ENCODE peak calls at places on chromosomes 7 and 10, in five cellular contexts. One of them, this sample, is unnamed.

GRCh38 chr7:106781007-106781406 is 84.1 kb upstream of the PIK3CG start:
- DNase-seq in right lobe of liver: no peak
- DNase-seq in cardiac muscle cell: peak
- DNase-seq in neural progenitor cell: no peak
- DNase-seq in naive thymus-derived CD4-positive, alpha-beta T cell: no peak
- DNase-seq in this sample: no peak

GRCh38 chr7:138948403-138948802 is 32.8 kb downstream of the KIAA1549 start:
- DNase-seq in right lobe of liver: no peak
- DNase-seq in cardiac muscle cell: no peak
- DNase-seq in neural progenitor cell: no peak
- DNase-seq in naive thymus-derived CD4-positive, alpha-beta T cell: no peak
- DNase-seq in this sample: no peak

GRCh38 chr10:9209105-9209798 is 1154.8 kb downstream of the GATA3 start:
- DNase-seq in right lobe of liver: peak
- DNase-seq in cardiac muscle cell: peak
- DNase-seq in neural progenitor cell: peak
- DNase-seq in naive thymus-derived CD4-positive, alpha-beta T cell: peak
- DNase-seq in this sample: peak

GRCh38 chr7:38312776-38313175 is 39.3 kb upstream of the TARP start:
- DNase-seq in right lobe of liver: no peak
- DNase-seq in cardiac muscle cell: peak
- DNase-seq in neural progenitor cell: no peak
- DNase-seq in naive thymus-derived CD4-positive, alpha-beta T cell: no peak
- DNase-seq in this sample: peak

GRCh38 chr7:14754631-14755030 is 147.9 kb downstream of the DGKB start:
- DNase-seq in right lobe of liver: no peak
- DNase-seq in cardiac muscle cell: peak
- DNase-seq in neural progenitor cell: no peak
- DNase-seq in naive thymus-derived CD4-positive, alpha-beta T cell: no peak
- DNase-seq in this sample: peak

GRCh38 chr7:133026210-133026859 is 55.6 kb downstream of the CHCHD3 start:
- DNase-seq in right lobe of liver: no peak
- DNase-seq in cardiac muscle cell: no peak
- DNase-seq in neural progenitor cell: no peak
- DNase-seq in naive thymus-derived CD4-positive, alpha-beta T cell: no peak
- DNase-seq in this sample: no peak

GRCh38 chr7:140059288-140060242 is 3.2 kb downstream of the PARP12 start:
- DNase-seq in right lobe of liver: no peak
- DNase-seq in cardiac muscle cell: peak
- DNase-seq in neural progenitor cell: no peak
- DNase-seq in naive thymus-derived CD4-positive, alpha-beta T cell: peak
- DNase-seq in this sample: peak

GRCh38 chr10:99784025-99784730 is 1.7 kb downstream of the ABCC2 start:
- DNase-seq in right lobe of liver: no peak
- DNase-seq in cardiac muscle cell: peak
- DNase-seq in neural progenitor cell: no peak
- DNase-seq in naive thymus-derived CD4-positive, alpha-beta T cell: no peak
- DNase-seq in this sample: peak

GRCh38 chr10:94103902-94104301 is 110.2 kb downstream of the PLCE1 start:
- DNase-seq in right lobe of liver: no peak
- DNase-seq in cardiac muscle cell: peak
- DNase-seq in neural progenitor cell: no peak
- DNase-seq in naive thymus-derived CD4-positive, alpha-beta T cell: no peak
- DNase-seq in this sample: no peak

GRCh38 chr7:152527610-152528032 is 91.8 kb upstream of the KMT2C start:
- DNase-seq in right lobe of liver: no peak
- DNase-seq in cardiac muscle cell: no peak
- DNase-seq in neural progenitor cell: no peak
- DNase-seq in naive thymus-derived CD4-positive, alpha-beta T cell: no peak
- DNase-seq in this sample: no peak

GRCh38 chr10:116470071-116470470 is 42.4 kb downstream of the PNLIPRP3 start:
- DNase-seq in right lobe of liver: no peak
- DNase-seq in cardiac muscle cell: no peak
- DNase-seq in neural progenitor cell: no peak
- DNase-seq in naive thymus-derived CD4-positive, alpha-beta T cell: no peak
- DNase-seq in this sample: no peak

GRCh38 chr7:100584046-100584676 is 1.8 kb downstream of the LRCH4 start:
- DNase-seq in right lobe of liver: no peak
- DNase-seq in cardiac muscle cell: peak
- DNase-seq in neural progenitor cell: peak
- DNase-seq in naive thymus-derived CD4-positive, alpha-beta T cell: no peak
- DNase-seq in this sample: no peak

GRCh38 chr7:15821484-15822122 is 135.1 kb upstream of the MEOX2 start:
- DNase-seq in right lobe of liver: no peak
- DNase-seq in cardiac muscle cell: peak
- DNase-seq in neural progenitor cell: no peak
- DNase-seq in naive thymus-derived CD4-positive, alpha-beta T cell: no peak
- DNase-seq in this sample: peak

GRCh38 chr10:73819513-73820093 is 8.2 kb upstream of the NDST2 start:
- DNase-seq in right lobe of liver: peak
- DNase-seq in cardiac muscle cell: peak
- DNase-seq in neural progenitor cell: no peak
- DNase-seq in naive thymus-derived CD4-positive, alpha-beta T cell: no peak
- DNase-seq in this sample: no peak

GRCh38 chr7:112550468-112551060 is 69.8 kb downstream of the LSMEM1 start:
- DNase-seq in right lobe of liver: no peak
- DNase-seq in cardiac muscle cell: peak
- DNase-seq in neural progenitor cell: peak
- DNase-seq in naive thymus-derived CD4-positive, alpha-beta T cell: peak
- DNase-seq in this sample: peak

GRCh38 chr7:137591444-137591843 is 247.9 kb upstream of the PTN start:
- DNase-seq in right lobe of liver: no peak
- DNase-seq in cardiac muscle cell: peak
- DNase-seq in neural progenitor cell: peak
- DNase-seq in naive thymus-derived CD4-positive, alpha-beta T cell: no peak
- DNase-seq in this sample: peak

GRCh38 chr10:72243822-72244437 is 27.9 kb upstream of the ASCC1 start:
- DNase-seq in right lobe of liver: no peak
- DNase-seq in cardiac muscle cell: peak
- DNase-seq in neural progenitor cell: no peak
- DNase-seq in naive thymus-derived CD4-positive, alpha-beta T cell: no peak
- DNase-seq in this sample: peak

GRCh38 chr10:61486251-61486650 is 33.1 kb upstream of the TMEM26 start:
- DNase-seq in right lobe of liver: no peak
- DNase-seq in cardiac muscle cell: no peak
- DNase-seq in neural progenitor cell: no peak
- DNase-seq in naive thymus-derived CD4-positive, alpha-beta T cell: no peak
- DNase-seq in this sample: no peak

GRCh38 chr7:41879113-41879385 is 176.2 kb upstream of the INHBA start:
- DNase-seq in right lobe of liver: no peak
- DNase-seq in cardiac muscle cell: peak
- DNase-seq in neural progenitor cell: no peak
- DNase-seq in naive thymus-derived CD4-positive, alpha-beta T cell: no peak
- DNase-seq in this sample: no peak

GRCh38 chr7:12322903-12323300 is 80.8 kb downstream of the VWDE start:
- DNase-seq in right lobe of liver: no peak
- DNase-seq in cardiac muscle cell: no peak
- DNase-seq in neural progenitor cell: no peak
- DNase-seq in naive thymus-derived CD4-positive, alpha-beta T cell: no peak
- DNase-seq in this sample: no peak

GRCh38 chr7:122407195-122407594 is 102.6 kb upstream of the FEZF1 start:
- DNase-seq in right lobe of liver: no peak
- DNase-seq in cardiac muscle cell: no peak
- DNase-seq in neural progenitor cell: no peak
- DNase-seq in naive thymus-derived CD4-positive, alpha-beta T cell: no peak
- DNase-seq in this sample: no peak

GRCh38 chr10:34760606-34761005 is 54.5 kb downstream of the PARD3 start:
- DNase-seq in right lobe of liver: no peak
- DNase-seq in cardiac muscle cell: no peak
- DNase-seq in neural progenitor cell: no peak
- DNase-seq in naive thymus-derived CD4-positive, alpha-beta T cell: no peak
- DNase-seq in this sample: no peak

GRCh38 chr10:29926649-29927048 is 132.7 kb downstream of the JCAD start:
- DNase-seq in right lobe of liver: peak
- DNase-seq in cardiac muscle cell: peak
- DNase-seq in neural progenitor cell: peak
- DNase-seq in naive thymus-derived CD4-positive, alpha-beta T cell: no peak
- DNase-seq in this sample: peak

GRCh38 chr7:388961-389701 is 99.2 kb downstream of the FOXL3 start:
- DNase-seq in right lobe of liver: peak
- DNase-seq in cardiac muscle cell: no peak
- DNase-seq in neural progenitor cell: no peak
- DNase-seq in naive thymus-derived CD4-positive, alpha-beta T cell: no peak
- DNase-seq in this sample: no peak

GRCh38 chr7:27364344-27364758 is 121.7 kb downstream of the EVX1 start:
- DNase-seq in right lobe of liver: peak
- DNase-seq in cardiac muscle cell: peak
- DNase-seq in neural progenitor cell: no peak
- DNase-seq in naive thymus-derived CD4-positive, alpha-beta T cell: no peak
- DNase-seq in this sample: no peak

GRCh38 chr7:106177295-106177690 is 65.2 kb upstream of the SYPL1 start:
- DNase-seq in right lobe of liver: no peak
- DNase-seq in cardiac muscle cell: no peak
- DNase-seq in neural progenitor cell: no peak
- DNase-seq in naive thymus-derived CD4-positive, alpha-beta T cell: no peak
- DNase-seq in this sample: no peak

GRCh38 chr7:28346972-28347371 is 65.3 kb upstream of the CREB5 start:
- DNase-seq in right lobe of liver: no peak
- DNase-seq in cardiac muscle cell: no peak
- DNase-seq in neural progenitor cell: no peak
- DNase-seq in naive thymus-derived CD4-positive, alpha-beta T cell: no peak
- DNase-seq in this sample: no peak

GRCh38 chr7:112897839-112898431 is 107.7 kb upstream of the TMEM168 start:
- DNase-seq in right lobe of liver: no peak
- DNase-seq in cardiac muscle cell: no peak
- DNase-seq in neural progenitor cell: no peak
- DNase-seq in naive thymus-derived CD4-positive, alpha-beta T cell: no peak
- DNase-seq in this sample: no peak

GRCh38 chr7:36747969-36748574 is 23.8 kb upstream of the AOAH start:
- DNase-seq in right lobe of liver: no peak
- DNase-seq in cardiac muscle cell: peak
- DNase-seq in neural progenitor cell: no peak
- DNase-seq in naive thymus-derived CD4-positive, alpha-beta T cell: no peak
- DNase-seq in this sample: no peak

GRCh38 chr7:2614646-2615330 is 17.0 kb upstream of the TTYH3 start:
- DNase-seq in right lobe of liver: no peak
- DNase-seq in cardiac muscle cell: no peak
- DNase-seq in neural progenitor cell: no peak
- DNase-seq in naive thymus-derived CD4-positive, alpha-beta T cell: no peak
- DNase-seq in this sample: no peak

GRCh38 chr10:338176-339037 is 203.2 kb downstream of the ZMYND11 start:
- DNase-seq in right lobe of liver: peak
- DNase-seq in cardiac muscle cell: no peak
- DNase-seq in neural progenitor cell: no peak
- DNase-seq in naive thymus-derived CD4-positive, alpha-beta T cell: no peak
- DNase-seq in this sample: no peak

GRCh38 chr10:121928528-121928884 is 675 bp upstream of the ATE1 start:
- DNase-seq in right lobe of liver: peak
- DNase-seq in cardiac muscle cell: no peak
- DNase-seq in neural progenitor cell: no peak
- DNase-seq in naive thymus-derived CD4-positive, alpha-beta T cell: no peak
- DNase-seq in this sample: no peak

GRCh38 chr10:32459072-32459703 is 13.2 kb downstream of the CCDC7 start:
- DNase-seq in right lobe of liver: no peak
- DNase-seq in cardiac muscle cell: no peak
- DNase-seq in neural progenitor cell: no peak
- DNase-seq in naive thymus-derived CD4-positive, alpha-beta T cell: peak
- DNase-seq in this sample: no peak
- H3K4me3 ChIP-seq in right lobe of liver: no peak
- H3K4me3 ChIP-seq in cardiac muscle cell: no peak
- H3K4me3 ChIP-seq in neural progenitor cell: no peak
- H3K4me3 ChIP-seq in naive thymus-derived CD4-positive, alpha-beta T cell: peak
- H3K4me3 ChIP-seq in this sample: no peak

GRCh38 chr7:129803546-129804081 is 149.1 kb downstream of the UBE2H start:
- DNase-seq in right lobe of liver: no peak
- DNase-seq in cardiac muscle cell: no peak
- DNase-seq in neural progenitor cell: no peak
- DNase-seq in naive thymus-derived CD4-positive, alpha-beta T cell: no peak
- DNase-seq in this sample: no peak

GRCh38 chr7:129799350-129799955 is 153.3 kb downstream of the UBE2H start:
- DNase-seq in right lobe of liver: no peak
- DNase-seq in cardiac muscle cell: no peak
- DNase-seq in neural progenitor cell: no peak
- DNase-seq in naive thymus-derived CD4-positive, alpha-beta T cell: no peak
- DNase-seq in this sample: no peak

GRCh38 chr7:129800901-129801300 is 151.9 kb downstream of the UBE2H start:
- DNase-seq in right lobe of liver: no peak
- DNase-seq in cardiac muscle cell: no peak
- DNase-seq in neural progenitor cell: no peak
- DNase-seq in naive thymus-derived CD4-positive, alpha-beta T cell: no peak
- DNase-seq in this sample: no peak

GRCh38 chr7:129804301-129805085 is 148.3 kb downstream of the UBE2H start:
- DNase-seq in right lobe of liver: no peak
- DNase-seq in cardiac muscle cell: no peak
- DNase-seq in neural progenitor cell: no peak
- DNase-seq in naive thymus-derived CD4-positive, alpha-beta T cell: no peak
- DNase-seq in this sample: no peak

DNA sequence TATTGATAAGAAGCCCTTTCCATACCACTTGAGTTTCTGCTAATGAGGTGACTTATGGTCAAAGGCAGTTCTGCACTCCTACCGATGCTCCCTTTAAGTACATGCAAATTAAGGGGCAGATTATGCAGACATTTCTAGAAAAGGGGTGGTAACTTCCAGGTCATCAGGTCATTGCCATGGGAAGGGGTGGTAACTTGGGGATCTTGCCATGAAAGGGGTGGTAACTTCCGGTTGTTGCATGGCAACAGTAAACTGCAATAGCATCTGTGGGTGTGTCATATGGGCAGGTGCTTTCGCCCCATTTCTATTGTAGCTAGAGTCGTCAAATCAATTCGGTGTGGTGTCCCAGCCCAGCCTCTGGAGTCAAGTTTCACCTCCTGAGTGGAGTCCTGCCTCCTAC is 150.9 kb downstream of the UBE2H start:
- DNase-seq in right lobe of liver: no peak
- DNase-seq in cardiac muscle cell: no peak
- DNase-seq in neural progenitor cell: no peak
- DNase-seq in naive thymus-derived CD4-positive, alpha-beta T cell: no peak
- DNase-seq in this sample: no peak
- H3K27ac ChIP-seq in right lobe of liver: no peak
- H3K27ac ChIP-seq in cardiac muscle cell: no peak
- H3K27ac ChIP-seq in neural progenitor cell: no peak
- H3K27ac ChIP-seq in naive thymus-derived CD4-positive, alpha-beta T cell: no peak
- H3K27ac ChIP-seq in this sample: no peak

GRCh38 chr7:130904792-130905191 is 170.8 kb upstream of the KLF14 start:
- DNase-seq in right lobe of liver: peak
- DNase-seq in cardiac muscle cell: no peak
- DNase-seq in neural progenitor cell: no peak
- DNase-seq in naive thymus-derived CD4-positive, alpha-beta T cell: no peak
- DNase-seq in this sample: no peak
- H3K4me3 ChIP-seq in right lobe of liver: no peak
- H3K4me3 ChIP-seq in cardiac muscle cell: no peak
- H3K4me3 ChIP-seq in neural progenitor cell: no peak
- H3K4me3 ChIP-seq in naive thymus-derived CD4-positive, alpha-beta T cell: no peak
- H3K4me3 ChIP-seq in this sample: peak

GRCh38 chr7:7857143-7857583 is 111.4 kb upstream of the GLCCI1 start:
- DNase-seq in right lobe of liver: no peak
- DNase-seq in cardiac muscle cell: no peak
- DNase-seq in neural progenitor cell: no peak
- DNase-seq in naive thymus-derived CD4-positive, alpha-beta T cell: no peak
- DNase-seq in this sample: peak
- H3K27ac ChIP-seq in right lobe of liver: no peak
- H3K27ac ChIP-seq in cardiac muscle cell: no peak
- H3K27ac ChIP-seq in neural progenitor cell: no peak
- H3K27ac ChIP-seq in naive thymus-derived CD4-positive, alpha-beta T cell: no peak
- H3K27ac ChIP-seq in this sample: no peak

GRCh38 chr7:104415700-104416099 is 87.3 kb downstream of the LHFPL3 start:
- DNase-seq in right lobe of liver: no peak
- DNase-seq in cardiac muscle cell: no peak
- DNase-seq in neural progenitor cell: no peak
- DNase-seq in naive thymus-derived CD4-positive, alpha-beta T cell: no peak
- DNase-seq in this sample: no peak

GRCh38 chr7:104416866-104417393 is 88.5 kb downstream of the LHFPL3 start:
- DNase-seq in right lobe of liver: no peak
- DNase-seq in cardiac muscle cell: no peak
- DNase-seq in neural progenitor cell: no peak
- DNase-seq in naive thymus-derived CD4-positive, alpha-beta T cell: no peak
- DNase-seq in this sample: no peak
- H3K4me3 ChIP-seq in right lobe of liver: no peak
- H3K4me3 ChIP-seq in cardiac muscle cell: no peak
- H3K4me3 ChIP-seq in neural progenitor cell: no peak
- H3K4me3 ChIP-seq in naive thymus-derived CD4-positive, alpha-beta T cell: no peak
- H3K4me3 ChIP-seq in this sample: no peak